ENCODE peak calls at places on chromosomes 1 and 21, in six cellular contexts. U, R, Z, J, S and F are unnamed samples.

GRCh38 chr1:162003061-162003824 is 20.4 kb downstream of the OLFML2B start:
- DNase-seq in J (peak; percentile 19), S (no peak), R (no peak), Z (no peak), U (peak; percentile 86), F (no peak)

GRCh38 chr1:15848143-15848928 is 829 bp downstream of the SPEN start:
- DNase-seq in U (peak; percentile 23), Z (peak; percentile 33), J (peak; percentile 58), S (no peak), R (peak; percentile 44), F (no peak)

GRCh38 chr1:186985889-186986491 is 157.2 kb downstream of the PLA2G4A start:
- DNase-seq in Z (no peak), J (peak; percentile 67), S (peak; percentile 26), U (peak; percentile 78), R (no peak), F (peak; percentile 55)

GRCh38 chr1:58409826-58410225 is 136.7 kb downstream of the OMA1 start:
- DNase-seq in U (peak; percentile 27), R (no peak), S (no peak), J (no peak), Z (no peak), F (no peak)

GRCh38 chr1:246417152-246417812 is 89.8 kb downstream of the SMYD3 start:
- DNase-seq in J (no peak), Z (no peak), U (peak; percentile 73), R (no peak), S (no peak), F (no peak)

GRCh38 chr1:85343213-85343611 is 66.8 kb upstream of the BCL10 start:
- DNase-seq in Z (no peak), S (no peak), J (no peak), U (no peak), R (no peak), F (no peak)

GRCh38 chr1:197619008-197619640 is 156.2 kb downstream of the DENND1B start:
- DNase-seq in J (no peak), Z (no peak), U (peak; percentile 48), R (no peak), S (peak; percentile 15), F (no peak)

GRCh38 chr21:28215214-28215954 is 777.3 kb downstream of the LTN1 start:
- DNase-seq in Z (no peak), J (no peak), R (no peak), S (no peak), U (peak; percentile 69), F (no peak)

GRCh38 chr1:82177190-82177589 is 376.5 kb downstream of the ADGRL2 start:
- DNase-seq in S (no peak), J (peak; percentile 10), Z (no peak), U (no peak), R (no peak), F (no peak)

GRCh38 chr1:114549137-114549536 is 32.3 kb downstream of the BCAS2 start:
- DNase-seq in S (no peak), J (no peak), R (no peak), U (no peak), Z (no peak), F (no peak)

GRCh38 chr1:65175171-65176070 is 27.4 kb downstream of the AK4 start:
- DNase-seq in J (no peak), Z (no peak), R (no peak), S (peak; percentile 44), U (peak; percentile 36), F (peak; percentile 35)

GRCh38 chr1:94666797-94667196 is 125.2 kb upstream of the F3 start:
- DNase-seq in R (no peak), J (no peak), Z (no peak), S (no peak), U (no peak), F (no peak)

GRCh38 chr1:157994081-157994581 is 686 bp downstream of the KIRREL1 start:
- DNase-seq in U (no peak), R (no peak), J (peak; percentile 55), Z (no peak), S (no peak), F (no peak)

GRCh38 chr1:23521588-23521987 is 9.4 kb downstream of the E2F2 start:
- DNase-seq in R (peak; percentile 32), J (no peak), S (no peak), Z (no peak), U (no peak), F (no peak)

GRCh38 chr1:47507921-47508894 is 70.4 kb downstream of the FOXD2 start:
- DNase-seq in U (no peak), R (peak; percentile 53), S (no peak), J (peak; percentile 55), Z (no peak), F (peak; percentile 46)

GRCh38 chr1:39727221-39727931 is 11.3 kb upstream of the PPIE start:
- DNase-seq in R (no peak), J (no peak), Z (no peak), U (no peak), S (no peak), F (no peak)

GRCh38 chr1:1198423-1199140 is 7.8 kb downstream of the TNFRSF18 start:
- DNase-seq in Z (no peak), R (peak; percentile 13), U (no peak), S (no peak), J (no peak), F (peak; percentile 37)

GRCh38 chr1:24281591-24281990 is 37.6 kb upstream of the GRHL3 start:
- DNase-seq in J (no peak), U (no peak), S (no peak), R (no peak), Z (no peak), F (no peak)

GRCh38 chr1:111733183-111733995 is 5.8 kb downstream of the INKA2 start:
- DNase-seq in J (peak; percentile 47), U (peak; percentile 91), Z (no peak), R (no peak), S (no peak), F (no peak)

GRCh38 chr1:29410476-29410875 is 174.2 kb downstream of the PTPRU start:
- DNase-seq in J (no peak), R (no peak), Z (no peak), U (no peak), S (peak; percentile 29), F (no peak)

GRCh38 chr1:8810987-8811386 is 6.5 kb downstream of the RERE start:
- DNase-seq in Z (no peak), S (no peak), R (no peak), U (no peak), J (no peak), F (no peak)

GRCh38 chr21:43361127-43361492 is 65.8 kb downstream of the SIK1 start:
- DNase-seq in R (no peak), S (no peak), U (peak; percentile 63), Z (peak; percentile 27), J (peak; percentile 46), F (no peak)

GRCh38 chr1:235102993-235103411 is 25.6 kb downstream of the TOMM20 start:
- DNase-seq in R (no peak), J (no peak), S (no peak), Z (peak; percentile 15), U (no peak), F (no peak)

GRCh38 chr1:226809785-226810571 is 60.4 kb upstream of the PSEN2 start:
- DNase-seq in U (peak; percentile 3), R (no peak), Z (no peak), J (no peak), S (no peak), F (no peak)